ENCODE peak calls at places on chromosome 15, in four cellular contexts. J, X, E and F are unnamed samples.

GRCh38 chr15:49468440-49468839 is 45.4 kb downstream of the FGF7 start:
- DNase-seq in J (no peak), X (peak), E (peak), F (no peak)

GRCh38 chr15:81375461-81375860 is 1.4 kb upstream of the TMC3 start:
- DNase-seq in J (no peak), X (no peak), E (no peak), F (no peak)

GRCh38 chr15:78327442-78327841 is 12.7 kb upstream of the CRABP1 start:
- DNase-seq in J (no peak), X (no peak), E (no peak), F (no peak)

GRCh38 chr15:55618396-55618795 is 30.3 kb upstream of the PYGO1 start:
- DNase-seq in J (no peak), X (no peak), E (no peak), F (no peak)

GRCh38 chr15:68224108-68224507 is 5.4 kb downstream of the CLN6 start:
- DNase-seq in J (no peak), X (no peak), E (no peak), F (no peak)

GRCh38 chr15:98164573-98164972 is 204.1 kb downstream of the ARRDC4 start:
- DNase-seq in J (no peak), X (no peak), E (peak), F (no peak)

GRCh38 chr15:29773816-29774215 is 48.5 kb downstream of the TJP1 start:
- DNase-seq in J (no peak), X (peak), E (no peak), F (no peak)

GRCh38 chr15:42691308-42691707 is 45.6 kb downstream of the CDAN1 start:
- DNase-seq in J (peak), X (no peak), E (no peak), F (no peak)

GRCh38 chr15:67523337-67523736 is 2.4 kb downstream of the C15orf61 start:
- DNase-seq in J (no peak), X (no peak), E (no peak), F (no peak)

GRCh38 chr15:92014461-92015030 is 161.0 kb downstream of the SLCO3A1 start:
- DNase-seq in J (no peak), X (no peak), E (no peak), F (no peak)

GRCh38 chr15:49521802-49522201 is 98.8 kb downstream of the FGF7 start:
- DNase-seq in J (peak), X (no peak), E (peak), F (no peak)

GRCh38 chr15:98966036-98966787 is 41.4 kb downstream of the PGPEP1L start:
- DNase-seq in J (no peak), X (no peak), E (no peak), F (no peak)

GRCh38 chr15:78340243-78341056 is at the start of gene CRABP1:
- DNase-seq in J (peak), X (no peak), E (no peak), F (no peak)

GRCh38 chr15:91289324-91289723 is 189.3 kb downstream of the SV2B start:
- DNase-seq in J (peak), X (no peak), E (no peak), F (no peak)

GRCh38 chr15:26298666-26299065 is 435.5 kb upstream of the ATP10A start:
- DNase-seq in J (no peak), X (no peak), E (no peak), F (no peak)

GRCh38 chr15:48265145-48265544 is 59.0 kb downstream of the SLC12A1 start:
- DNase-seq in J (no peak), X (no peak), E (no peak), F (no peak)

GRCh38 chr15:69749797-69750196 is 297.2 kb downstream of the RPLP1 start:
- DNase-seq in J (peak), X (peak), E (peak), F (no peak)

GRCh38 chr15:85312925-85313324 is 67.5 kb upstream of the AKAP13 start:
- DNase-seq in J (no peak), X (peak), E (no peak), F (no peak)

GRCh38 chr15:101368086-101368780 is 73.2 kb upstream of the SNRPA1 start:
- DNase-seq in J (no peak), X (no peak), E (no peak), F (no peak)

GRCh38 chr15:92109485-92109884 is 256.0 kb downstream of the SLCO3A1 start:
- DNase-seq in J (no peak), X (no peak), E (no peak), F (no peak)

GRCh38 chr15:31255732-31256384 is 70.8 kb upstream of the KLF13 start:
- DNase-seq in J (no peak), X (no peak), E (no peak), F (no peak)

GRCh38 chr15:76235186-76235826 is 76.0 kb downstream of the ETFA start:
- DNase-seq in J (peak), X (peak), E (peak), F (no peak)

GRCh38 chr15:38622908-38623307 is 58.3 kb upstream of the RASGRP1 start:
- DNase-seq in J (no peak), X (no peak), E (no peak), F (no peak)

GRCh38 chr15:77455696-77456293 is 35.1 kb downstream of the HMG20A start:
- DNase-seq in J (no peak), X (peak), E (no peak), F (no peak)

GRCh38 chr15:100686021-100686724 is 83.8 kb downstream of the ASB7 start:
- DNase-seq in J (no peak), X (no peak), E (no peak), F (no peak)